ENCODE peak calls at places on chromosome 3, in seven cellular contexts. I is endodermal cell, K is astrocyte, W is pancreas, D is aorta, T is heart left ventricle, J is right cardiac atrium. S is an unnamed sample. For H3K27me3, the result is how much of the 10 kb centered on the place peaks cover.

GRCh38 chr3:25257026-25257425 is 171.0 kb upstream of the RARB start:
- DNase-seq in I (no peak), K (peak), W (no peak), D (no peak), T (no peak), J (no peak), S (no peak)

GRCh38 chr3:134134240-134134639 is 104.5 kb upstream of the SLCO2A1 start:
- DNase-seq in I (no peak), K (no peak), W (no peak), D (no peak), T (no peak), J (no peak), S (no peak)

GRCh38 chr3:119357190-119357589 is 63.0 kb downstream of the ARHGAP31 start:
- DNase-seq in I (peak), K (no peak), W (no peak), D (no peak), T (no peak), J (peak), S (no peak)

GRCh38 chr3:58116161-58116955 is 94.4 kb downstream of the DNASE1L3 start:
- DNase-seq in I (no peak), K (no peak), W (no peak), D (no peak), T (no peak), J (no peak), S (no peak)

GRCh38 chr3:97658670-97659285 is 105.8 kb upstream of the ARL6 start:
- DNase-seq in I (no peak), K (no peak), W (no peak), D (no peak), T (no peak), J (no peak), S (no peak)

GRCh38 chr3:144763878-144764454 is 792.3 kb downstream of the DIPK2A start:
- DNase-seq in I (no peak), K (no peak), W (no peak), D (no peak), T (no peak), J (no peak), S (no peak)

GRCh38 chr3:98901032-98901464 is 447 bp downstream of the DCBLD2 start:
- DNase-seq in I (peak), K (no peak), W (peak), D (peak), T (peak), J (peak), S (peak)

GRCh38 chr3:12638105-12638504 is 25.8 kb downstream of the RAF1 start:
- DNase-seq in I (no peak), K (peak), W (no peak), D (no peak), T (no peak), J (no peak), S (no peak)

GRCh38 chr3:40847571-40847992 is 322.8 kb downstream of the ZNF621 start:
- DNase-seq in I (peak), K (peak), W (no peak), D (no peak), T (peak), J (no peak), S (peak)

GRCh38 chr3:149563114-149563513 is 88.6 kb downstream of the TM4SF4 start:
- DNase-seq in I (no peak), K (no peak), W (no peak), D (no peak), T (no peak), J (no peak), S (no peak)

GRCh38 chr3:193418576-193419373 is 40.2 kb upstream of the ATP13A5 start:
- DNase-seq in I (no peak), K (no peak), W (no peak), D (no peak), T (no peak), J (no peak), S (no peak)

GRCh38 chr3:164418426-164418825 is 659.9 kb downstream of the SI start:
- DNase-seq in I (no peak), K (no peak), W (no peak), D (no peak), T (no peak), J (no peak), S (no peak)

GRCh38 chr3:136819784-136820640 is 1.1 kb downstream of the SLC35G2 start:
- DNase-seq in I (peak), K (peak), W (peak), D (peak), T (peak), J (peak), S (peak)

GRCh38 chr3:164196477-164196876 is 881.8 kb downstream of the SI start:
- DNase-seq in I (no peak), K (no peak), W (no peak), D (no peak), T (no peak), J (no peak), S (no peak)

GRCh38 chr3:127265581-127265981 is 22.3 kb downstream of the PRR20G start:
- DNase-seq in I (no peak), K (no peak), W (peak), D (no peak), T (no peak), J (no peak), S (no peak)

GRCh38 chr3:88219138-88219792 is 69.5 kb downstream of the C3orf38 start:
- DNase-seq in I (peak), K (peak), W (no peak), D (no peak), T (peak), J (peak), S (peak)

GRCh38 chr3:153734777-153735551 is 386.2 kb upstream of the ARHGEF26 start:
- DNase-seq in I (no peak), K (peak), W (no peak), D (no peak), T (no peak), J (no peak), S (no peak)

GRCh38 chr3:125651246-125651645 is 55.9 kb upstream of the OSBPL11 start:
- DNase-seq in I (no peak), K (peak), W (no peak), D (no peak), T (no peak), J (no peak), S (no peak)

GRCh38 chr3:126472277-126473006 is 3.2 kb downstream of the ZXDC start:
- DNase-seq in I (no peak), K (peak), W (peak), D (peak), T (no peak), J (peak), S (peak)

GRCh38 chr3:5160926-5161858 is 26.3 kb upstream of the EDEM1 start:
- DNase-seq in I (peak), K (peak), W (no peak), D (no peak), T (no peak), J (no peak), S (no peak)

GRCh38 chr3:130692455-130692854 is 54.2 kb downstream of the PIK3R4 start:
- DNase-seq in I (no peak), K (no peak), W (no peak), D (no peak), T (no peak), J (no peak), S (no peak)

GRCh38 chr3:152197937-152198336 is 70.8 kb upstream of the MBNL1 start:
- DNase-seq in I (no peak), K (no peak), W (no peak), D (no peak), T (no peak), J (no peak), S (no peak)
- H3K4me3 ChIP-seq in I (no peak), K (no peak), W (no peak), D (no peak), T (no peak), J (no peak), S (no peak)

DNA sequence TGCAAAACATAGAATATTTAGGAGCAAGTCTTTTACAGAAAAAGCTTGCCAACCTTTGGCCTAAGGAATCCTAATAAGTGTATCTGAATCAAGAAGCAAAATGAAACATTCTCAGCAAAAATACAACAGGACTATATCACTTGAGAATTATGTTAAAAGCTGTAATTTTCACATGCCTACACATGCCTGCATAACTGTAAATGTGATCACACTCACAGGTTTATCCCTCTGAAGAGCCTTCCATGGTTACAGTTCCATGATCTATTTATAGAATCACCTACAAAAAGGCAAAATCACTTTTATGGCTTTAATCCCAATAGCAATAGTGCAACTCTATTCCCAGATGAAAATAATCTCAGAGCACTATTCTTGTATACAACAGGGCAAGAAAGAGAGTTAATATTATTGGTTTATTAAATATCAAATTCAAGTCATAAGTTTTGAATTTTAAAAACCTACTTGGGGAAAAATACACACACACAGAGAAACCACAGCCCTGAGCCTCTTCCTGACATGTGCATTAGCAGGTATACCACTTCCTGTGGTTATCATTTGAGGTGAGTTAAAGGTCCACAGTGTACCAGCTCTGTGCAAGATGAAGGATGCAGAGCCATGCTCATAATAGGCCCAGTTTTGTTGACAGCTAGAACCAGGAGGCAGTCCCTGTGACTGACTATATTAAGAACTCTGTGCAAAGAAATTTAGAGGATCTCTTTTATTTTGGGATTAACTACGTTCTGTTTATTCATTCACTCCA is 252.5 kb upstream of the TGFBR2 start:
- DNase-seq in I (no peak), K (no peak), W (no peak), D (no peak), T (no peak), J (no peak), S (no peak)
- H3K27ac ChIP-seq in I (no peak), K (no peak), W (no peak), D (peak), T (peak), J (peak), S (no peak)

GRCh38 chr3:152578769-152579168 is 256.2 kb upstream of the P2RY1 start:
- DNase-seq in I (no peak), K (no peak), W (no peak), D (no peak), T (no peak), J (no peak), S (no peak)
- H3K27me3 ChIP-seq in I (under half), K (under half), W (under half), D (under half), T (under half), J (under half), S (under half)

GRCh38 chr3:10173926-10174435 is 9.3 kb downstream of the IRAK2 start:
- DNase-seq in I (no peak), K (peak), W (no peak), D (peak), T (peak), J (peak), S (no peak)
- H3K4me3 ChIP-seq in I (no peak), K (no peak), W (no peak), D (no peak), T (no peak), J (no peak), S (no peak)

GRCh38 chr3:62131620-62132019 is 241.7 kb downstream of the FEZF2 start:
- DNase-seq in I (no peak), K (no peak), W (no peak), D (no peak), T (no peak), J (no peak), S (no peak)
- H3K27ac ChIP-seq in I (no peak), K (no peak), W (no peak), D (peak), T (no peak), J (peak), S (no peak)

S was measured in dorsolateral prefrontal cortex.